ENCODE peak calls at places on chromosomes 1 and 21, in five cellular contexts. C is spleen, F is GM12891, R is endothelial cell of umbilical vein, I is tibial nerve. K is an unnamed sample.

GRCh38 chr1:22808846-22809501 is 98.3 kb downstream of the EPHB2 start:
- DNase-seq in C (no peak), F (no peak), R (no peak), I (no peak), K (no peak)

GRCh38 chr1:205916541-205916940 is 26.7 kb downstream of the SLC26A9 start:
- DNase-seq in C (no peak), F (no peak), R (no peak), I (no peak), K (no peak)

GRCh38 chr1:198873696-198874230 is 234.9 kb downstream of the PTPRC start:
- DNase-seq in C (no peak), F (no peak), R (no peak), I (no peak), K (no peak)

GRCh38 chr1:112389689-112390088 is 6.3 kb upstream of the CTTNBP2NL start:
- DNase-seq in C (no peak), F (no peak), R (peak), I (no peak), K (no peak)

GRCh38 chr1:157106813-157107189 is 7.2 kb upstream of the ETV3L start:
- DNase-seq in C (no peak), F (no peak), R (no peak), I (no peak), K (no peak)

GRCh38 chr1:31152181-31152768 is 86.8 kb upstream of the PUM1 start:
- DNase-seq in C (no peak), F (no peak), R (peak), I (no peak), K (peak)

GRCh38 chr1:14516974-14517812 is 81.3 kb upstream of the KAZN start:
- DNase-seq in C (no peak), F (no peak), R (no peak), I (no peak), K (peak)

GRCh38 chr21:45257673-45258341 is 29.9 kb downstream of the POFUT2 start:
- DNase-seq in C (peak), F (no peak), R (no peak), I (no peak), K (no peak)

GRCh38 chr1:151968058-151968457 is 25.6 kb downstream of the S100A10 start:
- DNase-seq in C (no peak), F (no peak), R (peak), I (no peak), K (no peak)

GRCh38 chr1:115671176-115672062 is 29.6 kb downstream of the VANGL1 start:
- DNase-seq in C (no peak), F (no peak), R (no peak), I (no peak), K (no peak)

GRCh38 chr1:125085720-125086591 is 3901.2 kb downstream of the SRGAP2C start:
- DNase-seq in C (peak), F (no peak), R (no peak), I (no peak), K (no peak)

GRCh38 chr1:93673159-93673657 is 8.4 kb downstream of the BCAR3 start:
- DNase-seq in C (no peak), F (no peak), R (peak), I (no peak), K (no peak)

GRCh38 chr1:153533689-153534201 is 2.0 kb downstream of the S100A6 start:
- DNase-seq in C (peak), F (no peak), R (peak), I (peak), K (peak)

GRCh38 chr1:17401841-17402240 is 29.8 kb downstream of the PADI6 start:
- DNase-seq in C (no peak), F (no peak), R (no peak), I (no peak), K (no peak)

GRCh38 chr1:71413441-71414170 is 332.8 kb upstream of the ZRANB2 start:
- DNase-seq in C (no peak), F (no peak), R (no peak), I (no peak), K (no peak)

GRCh38 chr1:112618114-112618720 is 724 bp downstream of the ST7L start:
- DNase-seq in C (no peak), F (no peak), R (peak), I (no peak), K (no peak)

GRCh38 chr1:16971330-16972209 is 8.8 kb downstream of the MFAP2 start:
- DNase-seq in C (no peak), F (no peak), R (peak), I (no peak), K (no peak)

GRCh38 chr1:236013330-236013729 is 51.6 kb downstream of the NID1 start:
- DNase-seq in C (no peak), F (no peak), R (no peak), I (no peak), K (no peak)

GRCh38 chr1:2543543-2544092 is 12.6 kb upstream of the TNFRSF14 start:
- DNase-seq in C (no peak), F (no peak), R (no peak), I (no peak), K (no peak)

GRCh38 chr1:206703647-206704046 is 18.9 kb downstream of the MAPKAPK2 start:
- DNase-seq in C (no peak), F (no peak), R (no peak), I (no peak), K (no peak)

GRCh38 chr1:222815367-222815765 is 527 bp downstream of the DISP1 start:
- DNase-seq in C (no peak), F (no peak), R (no peak), I (no peak), K (no peak)

DNA sequence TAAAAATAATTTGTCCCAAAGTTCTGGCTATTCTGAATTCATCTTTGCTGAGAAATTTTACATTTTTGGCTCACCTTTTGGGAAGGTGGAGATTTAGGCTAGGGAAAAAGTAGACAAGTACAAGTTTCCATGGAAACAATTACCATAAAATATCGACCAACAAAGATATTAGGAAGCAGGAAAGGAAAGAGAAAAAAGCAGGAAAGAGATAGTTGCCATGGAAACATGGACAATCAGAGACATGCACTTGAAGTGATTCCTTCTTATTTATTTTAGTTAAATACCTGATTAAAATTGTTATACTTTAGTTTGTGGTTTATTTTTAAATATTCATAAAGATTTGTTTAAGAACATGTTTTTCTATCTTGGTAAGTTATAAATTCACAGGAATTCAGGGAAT is 277.8 kb downstream of the PDE4B start:
- DNase-seq in C (no peak), F (no peak), R (peak), I (no peak), K (no peak)
- TF ChIP-seq POLR2A in C (no peak), F (no peak), R (no peak), I (no peak), K (no peak)

GRCh38 chr1:48960304-48960703 is 183.6 kb upstream of the BEND5 start:
- DNase-seq in C (no peak), F (no peak), R (no peak), I (no peak), K (no peak)
- TF ChIP-seq POLR2A in C (no peak), F (no peak), R (no peak), I (no peak), K (no peak)

GRCh38 chr1:28867850-28868249 is 46.5 kb upstream of the EPB41 start:
- DNase-seq in C (no peak), F (no peak), R (no peak), I (no peak), K (no peak)
- TF ChIP-seq POLR2A in C (no peak), F (no peak), R (no peak), I (no peak), K (no peak)

DNA sequence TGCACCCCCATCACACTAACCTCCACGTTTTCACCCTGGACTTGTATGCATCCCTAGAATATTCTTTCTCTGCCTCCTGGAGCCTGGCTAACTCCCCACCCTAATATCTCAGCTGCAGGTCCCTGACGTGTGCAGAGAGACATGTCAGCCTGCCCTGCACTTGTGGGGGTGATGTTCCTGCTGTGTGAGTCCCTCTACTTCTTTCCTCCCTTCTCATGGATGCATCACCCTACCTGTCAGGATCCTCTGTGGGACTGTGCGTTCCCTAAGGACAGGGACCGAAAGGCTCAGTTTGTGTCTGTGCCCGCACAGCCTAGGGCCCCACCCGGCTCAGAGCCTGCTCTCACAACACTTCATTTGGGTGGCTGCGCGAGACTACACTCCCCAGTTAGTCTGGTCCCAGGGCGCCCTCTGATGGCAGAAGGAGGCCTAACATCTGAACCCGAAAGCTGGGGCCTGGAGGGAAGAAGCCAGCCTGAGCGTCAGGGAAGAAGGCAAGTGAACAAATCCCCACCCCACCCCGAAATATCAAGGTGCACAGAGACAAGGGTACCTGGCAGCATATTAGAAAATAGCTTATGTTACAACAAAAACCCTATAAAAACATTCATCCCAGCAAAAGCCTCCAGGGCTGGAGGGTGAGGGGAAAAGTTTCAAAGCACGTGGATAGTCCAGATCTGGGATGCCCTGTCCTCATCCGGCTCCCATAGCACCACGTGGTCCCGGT is 3.7 kb downstream of the CD52 start:
- DNase-seq in C (peak), F (peak), R (peak), I (peak), K (peak)
- TF ChIP-seq POLR2A in C (no peak), F (no peak), R (no peak), I (no peak), K (no peak)

K was measured in H54.